ENCODE peak calls at places on chromosomes 11 and 22, in ten cellular contexts. One of them, this sample, is unnamed.

GRCh38 chr11:1178201-1178885 is 20.6 kb downstream of the MUC5AC start:
- DNase-seq in AG08395: no peak
- DNase-seq in ELR: no peak
- DNase-seq in left lung: peak
- DNase-seq in Calu3: no peak
- DNase-seq in HT1080: no peak
- DNase-seq in HepG2: no peak
- DNase-seq in stimulated activated CD8-positive, alpha-beta memory T cell treated with anti-CD3 and anti-CD28 coated beads, Interleukin-12 subunit alpha, Interleukin-12 subunit beta, amount 100 ng/mL, for 1 hour: no peak
- DNase-seq in bronchial epithelial cell: no peak
- DNase-seq in OCI-M1: no peak
- DNase-seq in this sample: no peak

GRCh38 chr22:49062155-49063039 is 765.3 kb downstream of the BRD1 start:
- DNase-seq in HepG2: no peak
- DNase-seq in HT1080: no peak
- DNase-seq in left lung: no peak
- DNase-seq in bronchial epithelial cell: no peak
- DNase-seq in AG08395: no peak
- DNase-seq in Calu3: no peak
- DNase-seq in ELR: no peak
- DNase-seq in OCI-M1: no peak
- DNase-seq in stimulated activated CD8-positive, alpha-beta memory T cell treated with anti-CD3 and anti-CD28 coated beads, Interleukin-12 subunit alpha, Interleukin-12 subunit beta, amount 100 ng/mL, for 1 hour: no peak
- DNase-seq in this sample: no peak

GRCh38 chr11:132969892-132970291 is 562.4 kb downstream of the OPCML start:
- DNase-seq in Calu3: no peak
- DNase-seq in AG08395: no peak
- DNase-seq in stimulated activated CD8-positive, alpha-beta memory T cell treated with anti-CD3 and anti-CD28 coated beads, Interleukin-12 subunit alpha, Interleukin-12 subunit beta, amount 100 ng/mL, for 1 hour: no peak
- DNase-seq in HT1080: no peak
- DNase-seq in ELR: no peak
- DNase-seq in bronchial epithelial cell: no peak
- DNase-seq in OCI-M1: no peak
- DNase-seq in HepG2: peak
- DNase-seq in left lung: no peak
- DNase-seq in this sample: no peak

GRCh38 chr11:19409307-19409706 is 168.6 kb upstream of the E2F8 start:
- DNase-seq in stimulated activated CD8-positive, alpha-beta memory T cell treated with anti-CD3 and anti-CD28 coated beads, Interleukin-12 subunit alpha, Interleukin-12 subunit beta, amount 100 ng/mL, for 1 hour: no peak
- DNase-seq in AG08395: no peak
- DNase-seq in ELR: no peak
- DNase-seq in left lung: no peak
- DNase-seq in HT1080: no peak
- DNase-seq in HepG2: no peak
- DNase-seq in Calu3: no peak
- DNase-seq in bronchial epithelial cell: no peak
- DNase-seq in OCI-M1: no peak
- DNase-seq in this sample: no peak

GRCh38 chr22:44181033-44181911 is 547 bp downstream of the PARVG start:
- DNase-seq in left lung: peak
- DNase-seq in OCI-M1: no peak
- DNase-seq in bronchial epithelial cell: no peak
- DNase-seq in ELR: no peak
- DNase-seq in HT1080: peak
- DNase-seq in stimulated activated CD8-positive, alpha-beta memory T cell treated with anti-CD3 and anti-CD28 coated beads, Interleukin-12 subunit alpha, Interleukin-12 subunit beta, amount 100 ng/mL, for 1 hour: peak
- DNase-seq in AG08395: no peak
- DNase-seq in HepG2: no peak
- DNase-seq in Calu3: no peak
- DNase-seq in this sample: no peak

GRCh38 chr22:49170053-49170452 is 657.6 kb downstream of the BRD1 start:
- DNase-seq in bronchial epithelial cell: no peak
- DNase-seq in left lung: peak
- DNase-seq in ELR: no peak
- DNase-seq in HepG2: no peak
- DNase-seq in HT1080: no peak
- DNase-seq in AG08395: no peak
- DNase-seq in stimulated activated CD8-positive, alpha-beta memory T cell treated with anti-CD3 and anti-CD28 coated beads, Interleukin-12 subunit alpha, Interleukin-12 subunit beta, amount 100 ng/mL, for 1 hour: no peak
- DNase-seq in OCI-M1: no peak
- DNase-seq in Calu3: no peak
- DNase-seq in this sample: no peak

GRCh38 chr11:7516488-7516887 is 2.7 kb downstream of the PPFIBP2 start:
- DNase-seq in HT1080: no peak
- DNase-seq in bronchial epithelial cell: no peak
- DNase-seq in HepG2: no peak
- DNase-seq in left lung: no peak
- DNase-seq in stimulated activated CD8-positive, alpha-beta memory T cell treated with anti-CD3 and anti-CD28 coated beads, Interleukin-12 subunit alpha, Interleukin-12 subunit beta, amount 100 ng/mL, for 1 hour: no peak
- DNase-seq in ELR: no peak
- DNase-seq in AG08395: no peak
- DNase-seq in OCI-M1: no peak
- DNase-seq in Calu3: no peak
- DNase-seq in this sample: no peak

GRCh38 chr11:62847767-62848314 is 8.5 kb upstream of the WDR74 start:
- DNase-seq in AG08395: no peak
- DNase-seq in Calu3: no peak
- DNase-seq in ELR: no peak
- DNase-seq in left lung: no peak
- DNase-seq in HepG2: no peak
- DNase-seq in stimulated activated CD8-positive, alpha-beta memory T cell treated with anti-CD3 and anti-CD28 coated beads, Interleukin-12 subunit alpha, Interleukin-12 subunit beta, amount 100 ng/mL, for 1 hour: no peak
- DNase-seq in OCI-M1: no peak
- DNase-seq in bronchial epithelial cell: no peak
- DNase-seq in HT1080: no peak
- DNase-seq in this sample: no peak

GRCh38 chr11:82995754-82996398 is 75.8 kb downstream of the RAB30 start:
- DNase-seq in bronchial epithelial cell: peak
- DNase-seq in Calu3: no peak
- DNase-seq in HepG2: no peak
- DNase-seq in ELR: peak
- DNase-seq in OCI-M1: no peak
- DNase-seq in stimulated activated CD8-positive, alpha-beta memory T cell treated with anti-CD3 and anti-CD28 coated beads, Interleukin-12 subunit alpha, Interleukin-12 subunit beta, amount 100 ng/mL, for 1 hour: no peak
- DNase-seq in left lung: no peak
- DNase-seq in HT1080: peak
- DNase-seq in AG08395: peak
- DNase-seq in this sample: no peak

GRCh38 chr22:26483439-26484359 is at the start of the genes HPS4 and SRRD:
- DNase-seq in HT1080: peak
- DNase-seq in ELR: peak
- DNase-seq in bronchial epithelial cell: peak
- DNase-seq in AG08395: peak
- DNase-seq in stimulated activated CD8-positive, alpha-beta memory T cell treated with anti-CD3 and anti-CD28 coated beads, Interleukin-12 subunit alpha, Interleukin-12 subunit beta, amount 100 ng/mL, for 1 hour: peak
- DNase-seq in OCI-M1: peak
- DNase-seq in HepG2: peak
- DNase-seq in Calu3: peak
- DNase-seq in left lung: peak
- DNase-seq in this sample: peak

GRCh38 chr11:46367916-46368267 is 13.6 kb upstream of the MDK start:
- DNase-seq in AG08395: no peak
- DNase-seq in OCI-M1: no peak
- DNase-seq in stimulated activated CD8-positive, alpha-beta memory T cell treated with anti-CD3 and anti-CD28 coated beads, Interleukin-12 subunit alpha, Interleukin-12 subunit beta, amount 100 ng/mL, for 1 hour: no peak
- DNase-seq in bronchial epithelial cell: no peak
- DNase-seq in left lung: no peak
- DNase-seq in HT1080: no peak
- DNase-seq in Calu3: no peak
- DNase-seq in ELR: no peak
- DNase-seq in HepG2: no peak
- DNase-seq in this sample: no peak

GRCh38 chr11:58075781-58076180 is 45.0 kb downstream of the OR6Q1 start:
- DNase-seq in left lung: no peak
- DNase-seq in AG08395: no peak
- DNase-seq in HepG2: peak
- DNase-seq in ELR: peak
- DNase-seq in HT1080: no peak
- DNase-seq in OCI-M1: no peak
- DNase-seq in bronchial epithelial cell: peak
- DNase-seq in stimulated activated CD8-positive, alpha-beta memory T cell treated with anti-CD3 and anti-CD28 coated beads, Interleukin-12 subunit alpha, Interleukin-12 subunit beta, amount 100 ng/mL, for 1 hour: no peak
- DNase-seq in Calu3: peak
- DNase-seq in this sample: no peak

GRCh38 chr11:22635689-22636088 is 10.1 kb upstream of the FANCF start:
- DNase-seq in ELR: no peak
- DNase-seq in bronchial epithelial cell: no peak
- DNase-seq in Calu3: no peak
- DNase-seq in left lung: no peak
- DNase-seq in HepG2: no peak
- DNase-seq in AG08395: no peak
- DNase-seq in HT1080: no peak
- DNase-seq in OCI-M1: no peak
- DNase-seq in stimulated activated CD8-positive, alpha-beta memory T cell treated with anti-CD3 and anti-CD28 coated beads, Interleukin-12 subunit alpha, Interleukin-12 subunit beta, amount 100 ng/mL, for 1 hour: no peak
- DNase-seq in this sample: no peak

GRCh38 chr11:46686886-46687810 is 13.3 kb downstream of the ARHGAP1 start:
- DNase-seq in left lung: no peak
- DNase-seq in stimulated activated CD8-positive, alpha-beta memory T cell treated with anti-CD3 and anti-CD28 coated beads, Interleukin-12 subunit alpha, Interleukin-12 subunit beta, amount 100 ng/mL, for 1 hour: no peak
- DNase-seq in bronchial epithelial cell: peak
- DNase-seq in OCI-M1: no peak
- DNase-seq in Calu3: no peak
- DNase-seq in HepG2: no peak
- DNase-seq in HT1080: peak
- DNase-seq in ELR: peak
- DNase-seq in AG08395: peak
- DNase-seq in this sample: no peak

GRCh38 chr11:1100417-1101245 is 26.0 kb downstream of the MUC2 start:
- DNase-seq in ELR: no peak
- DNase-seq in left lung: peak
- DNase-seq in Calu3: no peak
- DNase-seq in OCI-M1: no peak
- DNase-seq in bronchial epithelial cell: no peak
- DNase-seq in HepG2: no peak
- DNase-seq in AG08395: no peak
- DNase-seq in HT1080: no peak
- DNase-seq in stimulated activated CD8-positive, alpha-beta memory T cell treated with anti-CD3 and anti-CD28 coated beads, Interleukin-12 subunit alpha, Interleukin-12 subunit beta, amount 100 ng/mL, for 1 hour: no peak
- DNase-seq in this sample: peak

GRCh38 chr11:10543782-10544181 is 2.8 kb upstream of the RNF141 start:
- DNase-seq in stimulated activated CD8-positive, alpha-beta memory T cell treated with anti-CD3 and anti-CD28 coated beads, Interleukin-12 subunit alpha, Interleukin-12 subunit beta, amount 100 ng/mL, for 1 hour: no peak
- DNase-seq in HepG2: no peak
- DNase-seq in Calu3: no peak
- DNase-seq in left lung: peak
- DNase-seq in ELR: no peak
- DNase-seq in AG08395: no peak
- DNase-seq in HT1080: no peak
- DNase-seq in OCI-M1: no peak
- DNase-seq in bronchial epithelial cell: no peak
- DNase-seq in this sample: no peak

GRCh38 chr11:25943777-25944661 is 387.9 kb upstream of the ANO3 start:
- DNase-seq in HepG2: no peak
- DNase-seq in HT1080: no peak
- DNase-seq in ELR: no peak
- DNase-seq in bronchial epithelial cell: no peak
- DNase-seq in stimulated activated CD8-positive, alpha-beta memory T cell treated with anti-CD3 and anti-CD28 coated beads, Interleukin-12 subunit alpha, Interleukin-12 subunit beta, amount 100 ng/mL, for 1 hour: no peak
- DNase-seq in left lung: peak
- DNase-seq in AG08395: no peak
- DNase-seq in Calu3: no peak
- DNase-seq in OCI-M1: no peak
- DNase-seq in this sample: peak

GRCh38 chr11:36376888-36377758 is 81.0 kb downstream of the PRR5L start:
- DNase-seq in bronchial epithelial cell: no peak
- DNase-seq in ELR: peak
- DNase-seq in AG08395: peak
- DNase-seq in HT1080: peak
- DNase-seq in HepG2: no peak
- DNase-seq in OCI-M1: no peak
- DNase-seq in Calu3: peak
- DNase-seq in stimulated activated CD8-positive, alpha-beta memory T cell treated with anti-CD3 and anti-CD28 coated beads, Interleukin-12 subunit alpha, Interleukin-12 subunit beta, amount 100 ng/mL, for 1 hour: no peak
- DNase-seq in left lung: peak
- DNase-seq in this sample: peak

GRCh38 chr11:2525941-2526807 is 81.4 kb downstream of the KCNQ1 start:
- DNase-seq in stimulated activated CD8-positive, alpha-beta memory T cell treated with anti-CD3 and anti-CD28 coated beads, Interleukin-12 subunit alpha, Interleukin-12 subunit beta, amount 100 ng/mL, for 1 hour: no peak
- DNase-seq in ELR: no peak
- DNase-seq in bronchial epithelial cell: no peak
- DNase-seq in OCI-M1: no peak
- DNase-seq in HT1080: no peak
- DNase-seq in Calu3: no peak
- DNase-seq in AG08395: no peak
- DNase-seq in left lung: peak
- DNase-seq in HepG2: no peak
- DNase-seq in this sample: peak

GRCh38 chr22:31106651-31107205 is 640 bp downstream of the SELENOM start:
- DNase-seq in HT1080: no peak
- DNase-seq in Calu3: no peak
- DNase-seq in bronchial epithelial cell: peak
- DNase-seq in AG08395: peak
- DNase-seq in HepG2: no peak
- DNase-seq in stimulated activated CD8-positive, alpha-beta memory T cell treated with anti-CD3 and anti-CD28 coated beads, Interleukin-12 subunit alpha, Interleukin-12 subunit beta, amount 100 ng/mL, for 1 hour: no peak
- DNase-seq in OCI-M1: no peak
- DNase-seq in left lung: no peak
- DNase-seq in ELR: peak
- DNase-seq in this sample: no peak

GRCh38 chr11:96161271-96162089 is 181.5 kb downstream of the MAML2 start:
- DNase-seq in HepG2: no peak
- DNase-seq in bronchial epithelial cell: no peak
- DNase-seq in stimulated activated CD8-positive, alpha-beta memory T cell treated with anti-CD3 and anti-CD28 coated beads, Interleukin-12 subunit alpha, Interleukin-12 subunit beta, amount 100 ng/mL, for 1 hour: no peak
- DNase-seq in Calu3: no peak
- DNase-seq in ELR: peak
- DNase-seq in AG08395: peak
- DNase-seq in OCI-M1: no peak
- DNase-seq in left lung: no peak
- DNase-seq in HT1080: no peak
- DNase-seq in this sample: no peak

GRCh38 chr11:126153999-126154398 is 57.5 kb downstream of the RPUSD4 start:
- DNase-seq in HepG2: no peak
- DNase-seq in bronchial epithelial cell: no peak
- DNase-seq in AG08395: peak
- DNase-seq in OCI-M1: no peak
- DNase-seq in ELR: peak
- DNase-seq in stimulated activated CD8-positive, alpha-beta memory T cell treated with anti-CD3 and anti-CD28 coated beads, Interleukin-12 subunit alpha, Interleukin-12 subunit beta, amount 100 ng/mL, for 1 hour: no peak
- DNase-seq in HT1080: no peak
- DNase-seq in left lung: no peak
- DNase-seq in Calu3: peak
- DNase-seq in this sample: no peak

GRCh38 chr11:129620705-129621104 is 194.9 kb upstream of the TMEM45B start:
- DNase-seq in HepG2: no peak
- DNase-seq in HT1080: peak
- DNase-seq in bronchial epithelial cell: peak
- DNase-seq in AG08395: no peak
- DNase-seq in OCI-M1: no peak
- DNase-seq in left lung: no peak
- DNase-seq in Calu3: no peak
- DNase-seq in stimulated activated CD8-positive, alpha-beta memory T cell treated with anti-CD3 and anti-CD28 coated beads, Interleukin-12 subunit alpha, Interleukin-12 subunit beta, amount 100 ng/mL, for 1 hour: no peak
- DNase-seq in ELR: peak
- DNase-seq in this sample: no peak

GRCh38 chr11:33177676-33178336 is 16.5 kb upstream of the CSTF3 start:
- DNase-seq in Calu3: no peak
- DNase-seq in AG08395: no peak
- DNase-seq in stimulated activated CD8-positive, alpha-beta memory T cell treated with anti-CD3 and anti-CD28 coated beads, Interleukin-12 subunit alpha, Interleukin-12 subunit beta, amount 100 ng/mL, for 1 hour: no peak
- DNase-seq in bronchial epithelial cell: no peak
- DNase-seq in HT1080: no peak
- DNase-seq in HepG2: no peak
- DNase-seq in OCI-M1: no peak
- DNase-seq in ELR: no peak
- DNase-seq in left lung: no peak
- DNase-seq in this sample: no peak

GRCh38 chr11:94106699-94107098 is 21.9 kb upstream of the PANX1 start:
- DNase-seq in HT1080: no peak
- DNase-seq in AG08395: no peak
- DNase-seq in stimulated activated CD8-positive, alpha-beta memory T cell treated with anti-CD3 and anti-CD28 coated beads, Interleukin-12 subunit alpha, Interleukin-12 subunit beta, amount 100 ng/mL, for 1 hour: no peak
- DNase-seq in OCI-M1: no peak
- DNase-seq in ELR: no peak
- DNase-seq in Calu3: no peak
- DNase-seq in HepG2: no peak
- DNase-seq in left lung: no peak
- DNase-seq in bronchial epithelial cell: no peak
- DNase-seq in this sample: no peak

GRCh38 chr11:3609416-3610265 is 32.2 kb downstream of the ART5 start:
- DNase-seq in left lung: no peak
- DNase-seq in Calu3: peak
- DNase-seq in stimulated activated CD8-positive, alpha-beta memory T cell treated with anti-CD3 and anti-CD28 coated beads, Interleukin-12 subunit alpha, Interleukin-12 subunit beta, amount 100 ng/mL, for 1 hour: no peak
- DNase-seq in AG08395: peak
- DNase-seq in HT1080: peak
- DNase-seq in OCI-M1: peak
- DNase-seq in bronchial epithelial cell: peak
- DNase-seq in HepG2: peak
- DNase-seq in ELR: peak
- DNase-seq in this sample: no peak